ENCODE peak calls at places on chromosome 15, in five cellular contexts. One of them, this sample, is unnamed.

GRCh38 chr15:60121845-60122244 is 117.7 kb downstream of the FOXB1 start:
- DNase-seq in NCI-H774: no peak
- DNase-seq in astrocyte: no peak
- DNase-seq in ovary: no peak
- DNase-seq in coronary artery: no peak
- DNase-seq in this sample: no peak

GRCh38 chr15:24862726-24863521 is 91.9 kb upstream of the SNRPN start:
- DNase-seq in astrocyte: peak
- DNase-seq in NCI-H774: no peak
- DNase-seq in coronary artery: no peak
- DNase-seq in ovary: no peak
- DNase-seq in this sample: no peak

GRCh38 chr15:25790003-25790660 is 73.0 kb downstream of the ATP10A start:
- DNase-seq in coronary artery: peak
- DNase-seq in astrocyte: peak
- DNase-seq in ovary: peak
- DNase-seq in NCI-H774: no peak
- DNase-seq in this sample: no peak

GRCh38 chr15:43225201-43225949 is 4.6 kb upstream of the EPB42 start:
- DNase-seq in NCI-H774: peak
- DNase-seq in astrocyte: peak
- DNase-seq in coronary artery: no peak
- DNase-seq in ovary: no peak
- DNase-seq in this sample: no peak

GRCh38 chr15:31442203-31443090 is 115.8 kb downstream of the KLF13 start:
- DNase-seq in NCI-H774: no peak
- DNase-seq in ovary: no peak
- DNase-seq in astrocyte: peak
- DNase-seq in coronary artery: no peak
- DNase-seq in this sample: no peak

GRCh38 chr15:76968310-76968709 is 26.6 kb upstream of the PSTPIP1 start:
- DNase-seq in ovary: no peak
- DNase-seq in astrocyte: no peak
- DNase-seq in NCI-H774: no peak
- DNase-seq in coronary artery: no peak
- DNase-seq in this sample: no peak

GRCh38 chr15:99440551-99441426 is 125.0 kb upstream of the MEF2A start:
- DNase-seq in ovary: peak
- DNase-seq in astrocyte: no peak
- DNase-seq in coronary artery: peak
- DNase-seq in NCI-H774: no peak
- DNase-seq in this sample: no peak

GRCh38 chr15:71116942-71117341 is 1.7 kb downstream of the THSD4 start:
- DNase-seq in astrocyte: no peak
- DNase-seq in coronary artery: no peak
- DNase-seq in ovary: no peak
- DNase-seq in NCI-H774: no peak
- DNase-seq in this sample: no peak

GRCh38 chr15:69798481-69799315 is 299.0 kb downstream of the TLE3 start:
- DNase-seq in ovary: no peak
- DNase-seq in NCI-H774: no peak
- DNase-seq in coronary artery: peak
- DNase-seq in astrocyte: peak
- DNase-seq in this sample: no peak

GRCh38 chr15:68430471-68431036 is 1.4 kb downstream of the ITGA11 start:
- DNase-seq in coronary artery: no peak
- DNase-seq in NCI-H774: no peak
- DNase-seq in ovary: no peak
- DNase-seq in astrocyte: no peak
- DNase-seq in this sample: peak

GRCh38 chr15:68285243-68285980 is 7.9 kb downstream of the FEM1B start:
- DNase-seq in astrocyte: no peak
- DNase-seq in coronary artery: no peak
- DNase-seq in NCI-H774: peak
- DNase-seq in ovary: no peak
- DNase-seq in this sample: no peak

GRCh38 chr15:85793641-85794597 is 806 bp downstream of the KLHL25 start:
- DNase-seq in astrocyte: no peak
- DNase-seq in coronary artery: no peak
- DNase-seq in ovary: peak
- DNase-seq in NCI-H774: no peak
- DNase-seq in this sample: no peak

GRCh38 chr15:25905140-25905539 is 42.0 kb upstream of the ATP10A start:
- DNase-seq in astrocyte: peak
- DNase-seq in coronary artery: no peak
- DNase-seq in NCI-H774: no peak
- DNase-seq in ovary: no peak
- DNase-seq in this sample: no peak

This sample was measured in vagina.